ENCODE peak calls at places on chromosomes 2 and 18, in four cellular contexts. K, Y, D and X are unnamed samples.

GRCh38 chr2:46309052-46309953 is 12.1 kb downstream of the EPAS1 start:
- DNase-seq in K (no peak), Y (no peak), D (no peak), X (peak; percentile 70)

GRCh38 chr2:224970311-224970710 is 72.0 kb downstream of the DOCK10 start:
- DNase-seq in K (no peak), Y (no peak), D (no peak), X (no peak)

GRCh38 chr2:7014201-7014640 is 97.0 kb downstream of the RNF144A start:
- DNase-seq in K (no peak), Y (peak; percentile 38), D (peak; percentile 41), X (no peak)

GRCh38 chr2:143732931-143733330 is 603.7 kb downstream of the ARHGAP15 start:
- DNase-seq in K (no peak), Y (no peak), D (no peak), X (no peak)

GRCh38 chr2:12718662-12719399 is 2.1 kb downstream of the TRIB2 start:
- DNase-seq in K (peak; percentile 33), Y (no peak), D (peak; percentile 42), X (no peak)

GRCh38 chr18:75923169-75923568 is 495.7 kb upstream of the SMIM21 start:
- DNase-seq in K (peak; percentile 61), Y (no peak), D (no peak), X (peak; percentile 96)

GRCh38 chr2:23905155-23905554 is 21.8 kb downstream of the ATAD2B start:
- DNase-seq in K (no peak), Y (no peak), D (no peak), X (no peak)

GRCh38 chr2:48601349-48601748 is 16.3 kb upstream of the GTF2A1L start:
- DNase-seq in K (peak; percentile 25), Y (no peak), D (no peak), X (peak; percentile 3)

GRCh38 chr18:75023473-75023872 is 185.5 kb downstream of the PTGR3 start:
- DNase-seq in K (no peak), Y (no peak), D (no peak), X (no peak)

GRCh38 chr2:151189125-151189524 is 72.5 kb downstream of the RBM43 start:
- DNase-seq in K (no peak), Y (peak; percentile 21), D (peak; percentile 47), X (no peak)

GRCh38 chr2:134408791-134409190 is 154.9 kb downstream of the MGAT5 start:
- DNase-seq in K (peak; percentile 52), Y (no peak), D (no peak), X (no peak)

GRCh38 chr2:227860116-227860724 is 11.2 kb upstream of the DAW1 start:
- DNase-seq in K (no peak), Y (no peak), D (no peak), X (peak; percentile 52)

GRCh38 chr2:179898873-179899272 is 37.5 kb upstream of the ZNF385B start:
- DNase-seq in K (peak; percentile 30), Y (no peak), D (no peak), X (no peak)

GRCh38 chr2:2902551-2903216 is 474.9 kb downstream of the EIPR1 start:
- DNase-seq in K (no peak), Y (no peak), D (no peak), X (no peak)

GRCh38 chr2:35410431-35411061 is 945.0 kb upstream of the CRIM1 start:
- DNase-seq in K (peak; percentile 52), Y (peak; percentile 7), D (no peak), X (peak; percentile 37)

GRCh38 chr2:185385157-185385556 is 353.4 kb upstream of the FSIP2 start:
- DNase-seq in K (peak; percentile 11), Y (no peak), D (no peak), X (no peak)

GRCh38 chr18:31369478-31369877 is 7.1 kb upstream of the DSG4 start:
- DNase-seq in K (no peak), Y (no peak), D (no peak), X (no peak)

GRCh38 chr2:112690853-112691390 is 29.9 kb upstream of the NT5DC4 start:
- DNase-seq in K (peak; percentile 48), Y (peak; percentile 66), D (peak; percentile 66), X (peak; percentile 44)

GRCh38 chr18:52903858-52904257 is 563.9 kb downstream of the DCC start:
- DNase-seq in K (peak; percentile 2), Y (no peak), D (no peak), X (peak; percentile 6)

GRCh38 chr2:223772363-223772762 is 65.0 kb downstream of the AP1S3 start:
- DNase-seq in K (no peak), Y (no peak), D (no peak), X (no peak)

GRCh38 chr2:209236369-209236768 is 187.5 kb upstream of the MAP2 start:
- DNase-seq in K (no peak), Y (no peak), D (peak; percentile 18), X (no peak)

GRCh38 chr2:239711911-239712570 is 311.2 kb upstream of the HDAC4 start:
- DNase-seq in K (no peak), Y (no peak), D (no peak), X (no peak)

GRCh38 chr2:62527478-62528210 is 21.6 kb upstream of the TMEM17 start:
- DNase-seq in K (peak; percentile 21), Y (no peak), D (no peak), X (no peak)

GRCh38 chr2:241733391-241734207 is 831 bp upstream of the D2HGDH start:
- DNase-seq in K (no peak), Y (no peak), D (no peak), X (no peak)

GRCh38 chr18:61388010-61388409 is 54.8 kb downstream of the CDH20 start:
- DNase-seq in K (peak; percentile 2), Y (no peak), D (no peak), X (peak; percentile 5)

GRCh38 chr2:239642406-239643004 is 241.7 kb upstream of the HDAC4 start:
- DNase-seq in K (no peak), Y (no peak), D (no peak), X (no peak)

GRCh38 chr18:76323891-76324290 is 171.2 kb downstream of the ZNF516 start:
- DNase-seq in K (no peak), Y (no peak), D (no peak), X (no peak)

GRCh38 chr18:12597775-12598174 is 60.1 kb downstream of the SPIRE1 start:
- DNase-seq in K (peak; percentile 82), Y (no peak), D (no peak), X (peak; percentile 88)

GRCh38 chr18:31490838-31491237 is 7.1 kb upstream of the DSG2 start:
- DNase-seq in K (no peak), Y (no peak), D (no peak), X (no peak)

GRCh38 chr18:34511879-34512278 is 198.2 kb upstream of the DTNA start:
- DNase-seq in K (no peak), Y (no peak), D (no peak), X (no peak)

GRCh38 chr2:202114798-202115197 is 41.7 kb downstream of the KIAA2012 start:
- DNase-seq in K (peak; percentile 17), Y (no peak), D (no peak), X (no peak)

GRCh38 chr18:3150274-3150673 is 69.5 kb downstream of the MYOM1 start:
- DNase-seq in K (no peak), Y (no peak), D (no peak), X (no peak)

GRCh38 chr2:2887772-2888387 is 489.7 kb downstream of the EIPR1 start:
- DNase-seq in K (no peak), Y (no peak), D (no peak), X (no peak)

GRCh38 chr2:84290537-84290936 is 168.5 kb downstream of the SUCLG1 start:
- DNase-seq in K (no peak), Y (no peak), D (no peak), X (no peak)

GRCh38 chr2:84288335-84288734 is 170.7 kb downstream of the SUCLG1 start:
- DNase-seq in K (no peak), Y (no peak), D (no peak), X (no peak)

GRCh38 chr2:84285056-84285747 is 173.9 kb downstream of the SUCLG1 start:
- DNase-seq in K (peak; percentile 1), Y (no peak), D (no peak), X (no peak)

GRCh38 chr2:84283496-84283895 is 175.6 kb downstream of the SUCLG1 start:
- DNase-seq in K (no peak), Y (no peak), D (no peak), X (no peak)

DNA sequence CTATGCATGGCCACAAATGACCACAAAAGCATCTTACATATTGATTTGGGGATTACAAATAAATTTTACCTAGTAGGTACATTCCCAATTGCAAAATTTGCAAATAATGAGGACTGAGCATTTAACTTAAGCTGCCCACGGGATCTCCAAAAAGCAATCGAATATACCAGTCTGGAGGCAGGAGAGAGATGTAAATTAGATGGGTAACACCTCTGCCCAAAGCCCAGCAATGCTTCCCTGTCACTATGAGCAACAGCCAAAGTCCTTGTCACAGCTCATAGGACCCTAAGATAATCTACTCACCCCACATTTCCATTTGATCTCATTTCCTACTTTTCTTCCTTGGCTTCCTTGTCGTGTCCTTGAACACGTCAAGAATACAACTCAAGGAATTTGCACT is 172.2 kb downstream of the SUCLG1 start:
- DNase-seq in K (no peak), Y (no peak), D (no peak), X (no peak)
- H3K4me3 ChIP-seq in K (no peak overlapping the region), Y (no peak overlapping the region), D (no peak overlapping the region), X (no peak overlapping the region)

DNA sequence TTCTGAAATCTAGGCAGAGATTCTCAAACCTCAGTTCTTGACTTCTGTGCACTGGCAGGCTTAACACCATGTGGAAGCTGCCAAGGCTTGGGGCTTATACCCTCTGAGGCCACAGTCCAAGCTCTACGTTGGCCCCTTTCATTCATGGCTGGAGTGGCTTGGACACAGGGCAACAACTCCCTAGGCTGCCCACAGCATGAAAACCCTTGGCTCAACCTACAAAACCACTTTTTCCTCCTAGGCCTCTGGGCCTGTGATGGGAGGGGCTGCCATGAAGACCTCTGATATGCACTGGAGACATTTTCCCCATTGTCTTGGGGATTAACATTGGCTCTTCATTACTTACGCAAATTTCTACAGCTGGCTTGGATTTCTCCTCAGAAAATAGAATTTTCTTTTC is 46.7 kb downstream of the TANC1 start:
- DNase-seq in K (no peak), Y (no peak), D (no peak), X (no peak)
- H3K9me3 ChIP-seq in K (no peaks in the 10 kb centered on the region), Y (peaks cover 9% of the 10 kb centered on the region), D (no peaks in the 10 kb centered on the region), X (peaks cover 21% of the 10 kb centered on the region)

DNA sequence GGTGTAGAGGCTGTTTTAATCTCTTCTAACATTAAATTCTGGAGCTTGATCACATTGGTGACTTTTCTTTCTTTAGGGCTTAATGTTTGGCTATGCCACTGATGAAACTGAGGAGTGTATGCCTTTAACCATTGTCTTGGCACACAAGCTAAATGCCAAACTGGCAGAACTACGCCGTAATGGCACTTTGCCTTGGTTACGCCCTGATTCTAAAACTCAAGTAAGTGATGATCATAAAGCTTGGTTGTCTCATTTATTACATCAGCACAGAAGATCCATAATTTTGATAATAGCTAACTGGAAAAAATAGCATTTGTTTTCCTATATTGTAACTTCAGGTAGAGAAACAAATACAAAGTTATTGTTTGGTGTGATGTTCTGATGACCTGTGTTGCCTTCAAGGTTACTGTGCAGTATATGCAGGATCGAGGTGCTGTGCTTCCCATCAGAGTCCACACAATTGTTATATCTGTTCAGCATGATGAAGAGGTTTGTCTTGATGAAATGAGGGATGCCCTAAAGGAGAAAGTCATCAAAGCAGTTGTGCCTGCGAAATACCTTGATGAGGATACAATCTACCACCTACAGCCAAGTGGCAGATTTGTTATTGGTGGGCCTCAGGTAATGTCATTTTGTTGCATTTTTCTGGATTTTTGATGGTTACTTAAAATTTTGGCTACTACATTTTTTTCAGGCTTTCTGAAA is 2.9 kb downstream of the MAT2A start:
- DNase-seq in K (peak; percentile 43), Y (no peak), D (no peak), X (peak; percentile 34)
- H3K4me3 ChIP-seq in K (peak overlapping the region; percentile 84), Y (peak overlapping the region; percentile 91), D (no peak overlapping the region), X (peak overlapping the region; percentile 95)

DNA sequence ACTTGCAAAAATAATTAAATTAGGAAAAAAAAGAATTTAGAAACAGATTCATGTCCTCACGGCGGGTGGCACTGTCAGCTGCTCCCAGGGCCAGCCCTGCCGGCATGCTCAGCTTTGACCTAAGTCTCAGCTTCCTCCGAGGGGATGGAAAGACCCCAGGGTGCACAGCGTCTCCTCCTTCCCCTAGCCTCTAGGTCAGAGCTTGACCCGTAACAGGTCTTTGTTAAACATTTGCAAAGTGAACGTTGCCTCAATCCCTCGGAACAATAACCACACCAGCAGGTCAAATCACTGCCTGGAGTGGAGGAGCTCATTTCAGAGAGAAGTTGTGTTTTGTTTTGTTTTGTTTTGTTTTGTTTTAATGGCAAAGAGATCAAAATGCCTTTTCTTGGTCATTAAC is 171.3 kb downstream of the TMEM18 start:
- DNase-seq in K (no peak), Y (no peak), D (no peak), X (no peak)
- H3K9me3 ChIP-seq in K (peaks cover 2% of the 10 kb centered on the region), Y (no peaks in the 10 kb centered on the region), D (no peaks in the 10 kb centered on the region), X (no peaks in the 10 kb centered on the region)